ENCODE peak calls at places on chromosome 1, in seven cellular contexts. L, G, O, N, V, Y and S are unnamed samples.
A peak's percentile ranks its signal among the peaks of the same experiment; 100 is the strongest.

GRCh38 chr1:31258581-31258980 is 18.9 kb upstream of the NKAIN1 start:
- DNase-seq in L (no peak), G (no peak), O (no peak), N (no peak), V (no peak), Y (no peak), S (no peak)

GRCh38 chr1:245156736-245157505 is 2.1 kb downstream of the KIF26B start:
- DNase-seq in L (no peak), G (no peak), O (no peak), N (peak; percentile 22), V (peak; percentile 57), Y (no peak), S (no peak)

GRCh38 chr1:172742599-172743500 is 83.9 kb downstream of the FASLG start:
- DNase-seq in L (no peak), G (no peak), O (no peak), N (no peak), V (peak; percentile 60), Y (no peak), S (no peak)

GRCh38 chr1:108817016-108817415 is 39.9 kb downstream of the AKNAD1 start:
- DNase-seq in L (peak; percentile 58), G (no peak), O (no peak), N (no peak), V (peak; percentile 96), Y (peak; percentile 34), S (no peak)

GRCh38 chr1:24381256-24381655 is 32.3 kb downstream of the STPG1 start:
- DNase-seq in L (no peak), G (no peak), O (no peak), N (peak; percentile 6), V (no peak), Y (no peak), S (no peak)

GRCh38 chr1:33895396-33895795 is 31.5 kb downstream of the HMGB4 start:
- DNase-seq in L (no peak), G (no peak), O (no peak), N (no peak), V (no peak), Y (no peak), S (no peak)

GRCh38 chr1:29394521-29394921 is 158.2 kb downstream of the PTPRU start:
- DNase-seq in L (no peak), G (no peak), O (no peak), N (no peak), V (no peak), Y (no peak), S (no peak)

GRCh38 chr1:101995984-101996731 is 568 bp downstream of the OLFM3 start:
- DNase-seq in L (no peak), G (no peak), O (no peak), N (no peak), V (no peak), Y (no peak), S (no peak)